ENCODE peak calls at places on chromosomes 4 and X, in four cellular contexts. T is AG10803, S is RWPE1, Z is nephron progenitor cell. Y is an unnamed sample.

GRCh38 chrX:71053217-71053621 is 14.9 kb downstream of the SNX12 start:
- DNase-seq in T (no peak), S (no peak), Z (peak), Y (no peak)

GRCh38 chr4:71138007-71138600 is 144.7 kb downstream of the DCK start:
- DNase-seq in T (no peak), S (no peak), Z (no peak), Y (no peak)

GRCh38 chrX:130896026-130896425 is 7.0 kb downstream of the ENOX2 start:
- DNase-seq in T (no peak), S (no peak), Z (no peak), Y (no peak)

GRCh38 chr4:17526695-17527477 is 11.9 kb downstream of the CLRN2 start:
- DNase-seq in T (no peak), S (no peak), Z (no peak), Y (no peak)

GRCh38 chr4:26048378-26048882 is 134.4 kb downstream of the SMIM20 start:
- DNase-seq in T (peak), S (peak), Z (no peak), Y (peak)

GRCh38 chrX:70769659-70770232 is 138.8 kb downstream of the TEX11 start:
- DNase-seq in T (no peak), S (peak), Z (no peak), Y (peak)

GRCh38 chr4:56460085-56460484 is 7.3 kb upstream of the SRP72 start:
- DNase-seq in T (peak), S (no peak), Z (no peak), Y (peak)

GRCh38 chrX:56782791-56783449 is 53.9 kb downstream of the NBDY start:
- DNase-seq in T (no peak), S (no peak), Z (no peak), Y (no peak)

GRCh38 chr4:18397681-18398080 is 376.1 kb upstream of the LCORL start:
- DNase-seq in T (no peak), S (no peak), Z (no peak), Y (no peak)

GRCh38 chrX:154530286-154530685 is 14.3 kb upstream of the FAM3A start:
- DNase-seq in T (no peak), S (no peak), Z (no peak), Y (no peak)

GRCh38 chr4:91935217-91935616 is 368.5 kb upstream of the GRID2 start:
- DNase-seq in T (no peak), S (no peak), Z (no peak), Y (no peak)

GRCh38 chr4:1302159-1302558 is 12.5 kb downstream of the MAEA start:
- DNase-seq in T (no peak), S (no peak), Z (no peak), Y (no peak)

GRCh38 chr4:124060261-124060918 is 652.1 kb downstream of the ANKRD50 start:
- DNase-seq in T (peak), S (no peak), Z (no peak), Y (peak)

GRCh38 chrX:9341305-9342201 is 123.3 kb upstream of the TBL1X start:
- DNase-seq in T (peak), S (no peak), Z (peak), Y (peak)

GRCh38 chr4:173076903-173077629 is 91.5 kb upstream of the GALNT7 start:
- DNase-seq in T (no peak), S (peak), Z (no peak), Y (peak)

GRCh38 chr4:4488405-4489404 is 53.1 kb downstream of the STX18 start:
- DNase-seq in T (peak), S (peak), Z (peak), Y (peak)

GRCh38 chrX:153868576-153869472 is 17.1 kb downstream of the L1CAM start:
- DNase-seq in T (no peak), S (no peak), Z (no peak), Y (no peak)

GRCh38 chrX:63050225-63050624 is 300.9 kb downstream of the SPIN4 start:
- DNase-seq in T (no peak), S (no peak), Z (no peak), Y (no peak)

GRCh38 chr4:52106701-52107100 is 55.6 kb downstream of the SPATA18 start:
- DNase-seq in T (peak), S (no peak), Z (no peak), Y (no peak)

GRCh38 chrX:150752124-150752523 is 58.9 kb downstream of the MTMR1 start:
- DNase-seq in T (no peak), S (no peak), Z (no peak), Y (no peak)

GRCh38 chrX:39427492-39428289 is 626.4 kb downstream of the MID1IP1 start:
- DNase-seq in T (peak), S (peak), Z (no peak), Y (peak)

GRCh38 chr4:154779362-154779947 is 1.6 kb upstream of the RBM46 start:
- DNase-seq in T (peak), S (peak), Z (no peak), Y (peak)

GRCh38 chrX:65837875-65838549 is 170.6 kb downstream of the MSN start:
- DNase-seq in T (no peak), S (no peak), Z (no peak), Y (no peak)

GRCh38 chr4:21921526-21922180 is 26.9 kb downstream of the KCNIP4 start:
- DNase-seq in T (no peak), S (no peak), Z (no peak), Y (no peak)

GRCh38 chrX:40172169-40172979 is 74.6 kb upstream of the BCOR start:
- DNase-seq in T (peak), S (no peak), Z (peak), Y (peak)

GRCh38 chr4:155543126-155543765 is 123.4 kb upstream of the GUCY1A1 start:
- DNase-seq in T (peak), S (no peak), Z (no peak), Y (peak)

GRCh38 chr4:2252530-2252924 is 9.4 kb downstream of the MXD4 start:
- DNase-seq in T (no peak), S (no peak), Z (no peak), Y (no peak)

GRCh38 chr4:180057891-180058643 is 2185.1 kb upstream of the TENM3 start:
- DNase-seq in T (no peak), S (peak), Z (peak), Y (peak)

GRCh38 chr4:180059216-180059881 is 2183.9 kb upstream of the TENM3 start:
- DNase-seq in T (no peak), S (peak), Z (peak), Y (no peak)

GRCh38 chr4:180058731-180059215 is 2184.4 kb upstream of the TENM3 start:
- DNase-seq in T (peak), S (peak), Z (peak), Y (peak)

GRCh38 chr4:180057198-180057821 is 2185.9 kb upstream of the TENM3 start:
- DNase-seq in T (no peak), S (no peak), Z (no peak), Y (no peak)

DNA sequence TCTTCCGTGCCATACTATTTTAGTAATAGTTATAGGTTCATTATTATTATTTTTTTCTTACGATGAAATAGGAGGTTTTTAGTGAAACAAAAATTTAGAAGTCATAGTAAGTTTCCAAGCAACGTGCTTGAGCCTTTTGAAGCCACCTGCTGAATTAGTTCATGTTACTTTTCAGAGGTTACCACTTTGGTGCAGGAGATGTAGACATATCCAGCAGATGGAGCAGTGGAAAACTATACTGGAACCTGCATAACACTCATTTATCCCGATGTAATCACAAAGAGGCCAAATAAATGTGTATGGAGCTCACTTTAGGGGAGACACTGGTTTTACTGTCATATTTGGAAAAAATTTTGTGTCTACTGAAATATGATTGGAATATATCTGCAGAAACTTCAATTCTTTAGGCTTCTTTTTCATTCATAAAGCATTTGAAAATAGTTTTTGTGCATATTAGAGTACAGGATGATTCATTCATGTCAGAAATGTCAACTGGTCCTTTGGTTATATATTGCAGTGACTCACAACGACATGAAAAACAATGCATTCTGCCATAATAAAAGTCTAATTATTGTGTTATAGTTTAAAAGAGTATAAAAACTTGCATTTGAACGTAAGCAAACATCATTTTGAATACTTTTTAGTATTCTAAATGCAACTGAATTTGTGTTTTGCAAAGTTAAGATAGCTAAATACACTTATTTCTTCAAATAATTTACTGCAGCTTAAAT is 2182.9 kb upstream of the TENM3 start:
- DNase-seq in T (no peak), S (no peak), Z (no peak), Y (peak)
- TF ChIP-seq CTCF in T (no peak), S (no peak), Z (no peak), Y (peak)

GRCh38 chr4:118005883-118006282 is 28.4 kb upstream of the NDST3 start:
- DNase-seq in T (no peak), S (no peak), Z (no peak), Y (no peak)
- TF ChIP-seq CTCF in T (no peak), S (no peak), Z (peak), Y (no peak)

GRCh38 chr4:176642472-176642871 is 150.2 kb downstream of the VEGFC start:
- DNase-seq in T (no peak), S (no peak), Z (no peak), Y (no peak)
- TF ChIP-seq CTCF in T (no peak), S (no peak), Z (no peak), Y (no peak)

DNA sequence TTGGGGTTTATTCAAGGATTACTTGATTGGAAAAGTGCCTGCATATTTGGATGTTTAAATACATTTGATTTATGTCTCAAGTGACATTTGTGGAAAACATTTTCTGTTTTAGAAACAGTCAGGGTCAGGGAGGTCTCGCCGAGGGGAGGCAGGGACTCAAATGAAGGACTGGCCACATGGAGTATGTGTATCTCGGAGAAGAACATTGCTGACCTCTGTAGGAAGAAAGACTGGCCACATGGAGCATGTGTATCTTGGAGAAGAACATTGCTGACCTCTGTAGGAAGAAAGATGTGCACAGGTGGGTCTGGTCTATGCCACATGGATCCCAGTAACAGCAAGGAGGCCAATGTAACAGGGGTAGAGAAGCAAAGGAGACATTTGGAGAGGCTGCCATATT is 233.6 kb downstream of the TRIML1 start:
- DNase-seq in T (peak), S (no peak), Z (no peak), Y (peak)
- TF ChIP-seq CTCF in T (no peak), S (no peak), Z (no peak), Y (peak)

GRCh38 chrX:115892787-115893671 is 277.5 kb upstream of the AGTR2 start:
- DNase-seq in T (no peak), S (no peak), Z (no peak), Y (peak)
- TF ChIP-seq CTCF in T (no peak), S (no peak), Z (no peak), Y (peak)

DNA sequence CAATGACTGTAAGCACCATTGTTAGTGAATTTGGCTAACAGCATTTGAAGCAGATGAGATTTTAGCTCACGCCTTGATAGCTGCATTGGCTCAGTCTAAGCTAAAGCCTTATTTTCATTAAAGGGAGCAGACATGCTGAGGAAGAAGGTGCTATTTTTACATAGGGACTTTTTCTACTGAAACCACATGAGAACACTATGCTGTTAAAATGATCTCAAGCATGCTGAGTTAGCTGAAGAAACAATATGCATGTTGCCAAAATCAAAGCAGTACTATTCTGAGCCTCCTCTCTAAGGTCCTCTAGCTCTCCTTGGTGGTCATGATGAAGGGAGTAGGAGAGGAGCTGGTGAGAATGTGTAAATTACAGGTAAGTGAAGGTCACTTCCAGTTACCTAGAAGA is 134.4 kb upstream of the JADE1 start:
- DNase-seq in T (no peak), S (no peak), Z (no peak), Y (no peak)
- TF ChIP-seq CTCF in T (no peak), S (no peak), Z (no peak), Y (no peak)

GRCh38 chrX:14243823-14244222 is 214.1 kb upstream of the GEMIN8 start:
- DNase-seq in T (no peak), S (no peak), Z (no peak), Y (no peak)
- TF ChIP-seq CTCF in T (no peak), S (no peak), Z (no peak), Y (no peak)

GRCh38 chr4:143253156-143253555 is 68.4 kb downstream of the USP38 start:
- DNase-seq in T (no peak), S (no peak), Z (no peak), Y (peak)

GRCh38 chr4:143251781-143252180 is 67.1 kb downstream of the USP38 start:
- DNase-seq in T (no peak), S (peak), Z (no peak), Y (peak)

GRCh38 chr4:143256456-143256855 is 71.7 kb downstream of the USP38 start:
- DNase-seq in T (no peak), S (no peak), Z (no peak), Y (peak)

GRCh38 chr4:143252478-143252877 is 67.8 kb downstream of the USP38 start:
- DNase-seq in T (no peak), S (peak), Z (no peak), Y (peak)

GRCh38 chr4:143254479-143255216 is 69.9 kb downstream of the USP38 start:
- DNase-seq in T (no peak), S (no peak), Z (peak), Y (peak)
- TF ChIP-seq CTCF in T (no peak), S (no peak), Z (no peak), Y (no peak)

Y was measured in MCF 10A.